ENCODE peak calls at places on chromosomes 1 and 21, in five cellular contexts. I is RWPE1; X is PC-9; A is CD8-positive, alpha-beta memory T cell; E is psoas muscle. L is an unnamed sample.

GRCh38 chr21:26587621-26588260 is 14.7 kb upstream of the CYYR1 start:
- DNase-seq in X (no peak), I (peak), A (no peak), E (no peak), L (no peak)

GRCh38 chr1:160646711-160647328 is at the start of gene SLAMF1:
- DNase-seq in A (peak), E (no peak), I (no peak), X (no peak), L (no peak)

GRCh38 chr1:30190481-30191153 is 532.8 kb downstream of the MATN1 start:
- DNase-seq in A (no peak), E (no peak), I (no peak), X (no peak), L (no peak)

GRCh38 chr1:94039871-94040569 is 80.9 kb downstream of the ABCA4 start:
- DNase-seq in E (peak), I (no peak), A (no peak), X (no peak), L (no peak)

GRCh38 chr1:109535971-109536491 is 3.6 kb upstream of the GPR61 start:
- DNase-seq in X (no peak), I (no peak), A (no peak), E (peak), L (no peak)

GRCh38 chr21:25428537-25428936 is 178.7 kb downstream of the MRPL39 start:
- DNase-seq in I (no peak), X (no peak), A (no peak), E (no peak), L (no peak)

GRCh38 chr1:94083653-94084052 is 37.3 kb downstream of the ABCA4 start:
- DNase-seq in A (no peak), E (no peak), X (no peak), I (no peak), L (no peak)

GRCh38 chr21:28699591-28700259 is 293.0 kb downstream of the LTN1 start:
- DNase-seq in E (no peak), I (peak), X (no peak), A (no peak), L (no peak)

GRCh38 chr1:173112129-173112528 is 61.4 kb upstream of the TNFSF18 start:
- DNase-seq in E (no peak), I (no peak), A (no peak), X (no peak), L (no peak)

GRCh38 chr1:29519108-29519507 is 282.8 kb downstream of the PTPRU start:
- DNase-seq in X (no peak), E (no peak), I (no peak), A (peak), L (no peak)

GRCh38 chr1:173504268-173504667 is 27.1 kb downstream of the PRDX6 start:
- DNase-seq in A (no peak), E (no peak), X (no peak), I (no peak), L (no peak)

GRCh38 chr1:25985171-25985570 is 12.7 kb downstream of the PAFAH2 start:
- DNase-seq in I (no peak), A (no peak), X (no peak), E (no peak), L (no peak)

DNA sequence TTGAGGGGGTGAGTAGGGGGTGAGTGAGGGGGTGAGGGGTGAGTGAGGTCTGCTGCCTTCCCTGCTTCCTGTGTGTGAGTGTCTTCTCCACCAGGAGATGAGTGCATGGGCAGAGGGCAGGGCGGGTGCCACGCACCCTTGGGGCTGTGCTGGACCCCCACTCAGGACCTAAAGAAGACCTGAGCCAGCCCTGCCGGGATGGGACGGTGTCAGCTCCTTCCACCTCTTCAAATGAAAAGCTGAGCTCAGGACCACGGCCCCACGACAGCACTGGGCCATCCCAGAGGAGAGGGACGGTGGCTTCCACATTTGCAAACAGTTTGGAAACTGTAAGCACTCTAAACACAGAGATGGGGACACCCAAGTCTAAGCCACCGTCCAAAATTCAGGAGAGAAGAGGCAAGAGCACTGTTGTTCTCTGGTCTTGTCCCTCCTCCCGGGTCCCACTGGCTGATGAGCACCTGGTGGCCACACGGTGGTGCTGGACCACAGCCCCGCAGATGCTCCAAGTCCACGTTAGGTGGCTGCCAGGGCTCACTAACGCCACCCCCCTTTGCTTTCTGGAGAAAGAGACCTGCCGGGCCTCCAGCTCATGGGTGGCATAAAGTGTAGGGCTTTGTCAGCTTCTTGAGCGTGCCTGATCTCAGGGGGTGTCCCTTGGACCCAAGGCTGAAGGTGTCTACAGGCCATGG is 32.1 kb downstream of the TMPRSS2 start:
- DNase-seq in A (no peak), I (no peak), X (peak), E (no peak), L (no peak)
- H3K27ac ChIP-seq in A (no peak), I (no peak), X (no peak), E (no peak), L (no peak)

DNA sequence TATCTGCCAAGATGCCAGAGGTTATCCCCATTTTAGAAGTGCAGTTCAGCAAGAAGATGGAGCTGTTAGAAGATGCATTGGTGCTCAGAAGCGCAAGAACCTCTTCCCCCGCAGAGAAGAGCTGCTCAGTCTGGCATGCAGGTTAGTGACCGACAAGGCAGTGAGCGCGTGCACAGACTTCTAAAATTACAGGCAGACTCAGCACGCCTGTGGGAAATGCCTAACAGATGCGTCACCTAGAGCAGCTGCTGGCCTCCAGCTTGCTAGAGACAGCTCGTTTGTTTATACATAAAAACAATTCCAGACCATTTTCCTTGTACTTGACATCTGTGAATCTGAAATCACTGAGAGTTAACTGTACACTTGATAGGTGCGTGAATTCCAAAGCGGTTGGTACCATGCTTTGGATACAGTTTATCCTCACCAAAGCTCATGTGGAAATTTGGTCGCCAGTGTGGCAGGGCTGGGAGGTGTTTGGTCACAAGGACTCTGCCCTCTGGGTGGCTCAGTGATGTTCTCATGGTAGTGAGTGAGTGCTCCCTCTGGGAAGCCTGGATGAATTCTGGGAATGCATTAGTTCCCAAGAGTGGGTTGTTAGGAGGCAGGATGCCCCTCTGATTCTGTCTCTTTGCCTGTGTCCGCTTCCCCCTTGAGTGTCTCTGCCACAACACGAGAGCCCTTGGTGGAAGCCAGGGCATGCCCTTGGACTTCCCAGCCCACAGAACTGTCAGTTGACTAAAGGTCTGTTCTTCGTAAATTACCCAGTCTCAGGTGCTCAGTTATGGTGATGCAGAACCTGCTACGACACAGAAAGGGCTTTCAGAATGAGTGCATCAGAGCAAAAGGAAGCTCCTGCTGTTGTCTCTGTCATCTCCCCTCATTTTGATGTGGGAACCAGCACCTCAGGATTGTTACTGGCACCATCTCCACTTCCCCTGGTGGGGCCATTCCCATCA is 24.4 kb downstream of the SNAP47 start:
- DNase-seq in E (peak), I (peak), A (no peak), X (peak), L (no peak)
- H3K27ac ChIP-seq in E (peak), I (peak), A (no peak), X (no peak), L (no peak)

GRCh38 chr1:15965228-15965767 is 10.6 kb downstream of the ZBTB17 start:
- DNase-seq in E (no peak), A (no peak), X (no peak), I (no peak), L (no peak)
- H3K27ac ChIP-seq in E (no peak), A (no peak), X (no peak), I (no peak), L (no peak)

GRCh38 chr1:32754282-32755097 is 51.9 kb upstream of the SYNC start:
- DNase-seq in I (no peak), A (no peak), X (peak), E (peak), L (peak)
- H3K27ac ChIP-seq in I (peak), A (peak), X (peak), E (no peak), L (peak)

GRCh38 chr1:27528701-27529637 is 39.0 kb upstream of the WASF2 start:
- DNase-seq in I (no peak), E (peak), X (no peak), A (no peak), L (no peak)

GRCh38 chr1:27527857-27528700 is 38.1 kb upstream of the WASF2 start:
- DNase-seq in X (peak), E (no peak), I (peak), A (no peak), L (peak)

GRCh38 chr1:27529638-27530018 is 39.7 kb upstream of the WASF2 start:
- DNase-seq in I (no peak), X (no peak), E (no peak), A (no peak), L (no peak)

GRCh38 chr1:27532119-27532695 is 42.2 kb upstream of the WASF2 start:
- DNase-seq in A (no peak), X (no peak), E (no peak), I (no peak), L (no peak)

GRCh38 chr1:27530192-27530591 is 40.2 kb upstream of the WASF2 start:
- DNase-seq in X (no peak), I (no peak), A (no peak), E (no peak), L (no peak)
- H3K27ac ChIP-seq in X (no peak), I (peak), A (no peak), E (peak), L (no peak)

DNA sequence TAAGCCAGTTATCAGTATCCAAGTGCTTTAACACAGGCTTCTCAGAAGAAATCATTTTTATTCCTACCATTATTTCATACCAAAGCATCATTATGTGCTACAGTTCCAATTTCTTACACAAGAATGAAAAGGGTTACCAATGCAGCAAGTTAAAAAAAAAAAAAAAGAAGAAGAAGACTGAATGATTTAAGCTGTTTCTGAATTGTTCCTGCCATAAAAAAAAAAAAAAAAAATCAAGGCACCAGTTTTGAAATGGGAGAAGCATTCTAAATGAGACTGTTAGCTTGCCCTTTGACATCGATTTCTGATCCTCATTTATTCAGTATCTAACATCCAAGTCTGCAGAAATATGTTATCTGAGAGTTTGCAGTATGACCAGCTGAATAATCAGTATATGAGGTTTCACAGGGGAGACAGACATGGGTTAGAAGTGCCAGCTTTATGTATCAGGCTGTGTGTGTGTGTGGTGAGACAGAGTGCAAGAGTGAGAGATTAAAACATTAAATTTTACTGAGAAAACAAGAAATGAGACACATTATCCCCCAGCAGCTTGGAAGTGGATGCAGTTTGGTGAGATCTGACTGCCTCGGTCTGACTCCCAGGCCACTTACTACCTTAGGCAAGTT is 105.8 kb downstream of the COLGALT2 start:
- DNase-seq in I (no peak), E (no peak), A (no peak), X (no peak), L (no peak)
- H3K27ac ChIP-seq in I (no peak), E (no peak), A (no peak), X (no peak), L (no peak)

DNA sequence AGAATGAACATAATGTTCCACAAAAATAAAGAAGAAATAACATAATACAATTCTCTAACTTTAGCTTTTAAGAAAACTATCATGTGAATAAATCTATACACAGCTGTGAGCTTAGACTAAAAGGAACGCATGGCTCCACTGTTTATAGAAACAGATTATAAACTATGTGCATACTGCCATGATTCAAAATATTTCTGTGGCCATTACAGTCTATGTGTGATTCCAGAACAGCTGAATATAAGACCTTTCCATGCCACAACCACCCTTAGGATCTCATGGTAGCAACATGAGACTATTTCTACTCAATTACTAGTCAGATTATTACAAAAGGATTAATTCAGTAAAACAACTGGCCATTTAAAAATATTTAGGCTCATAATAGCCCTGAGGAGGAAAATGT is 3.9 kb downstream of the CHML start:
- DNase-seq in X (no peak), A (no peak), I (no peak), E (no peak), L (no peak)
- H3K27ac ChIP-seq in X (no peak), A (no peak), I (no peak), E (no peak), L (no peak)

GRCh38 chr1:112359961-112360767 is 35.9 kb upstream of the CTTNBP2NL start:
- DNase-seq in E (peak), X (peak), I (peak), A (no peak), L (peak)
- H3K27ac ChIP-seq in E (peak), X (no peak), I (peak), A (no peak), L (peak)

DNA sequence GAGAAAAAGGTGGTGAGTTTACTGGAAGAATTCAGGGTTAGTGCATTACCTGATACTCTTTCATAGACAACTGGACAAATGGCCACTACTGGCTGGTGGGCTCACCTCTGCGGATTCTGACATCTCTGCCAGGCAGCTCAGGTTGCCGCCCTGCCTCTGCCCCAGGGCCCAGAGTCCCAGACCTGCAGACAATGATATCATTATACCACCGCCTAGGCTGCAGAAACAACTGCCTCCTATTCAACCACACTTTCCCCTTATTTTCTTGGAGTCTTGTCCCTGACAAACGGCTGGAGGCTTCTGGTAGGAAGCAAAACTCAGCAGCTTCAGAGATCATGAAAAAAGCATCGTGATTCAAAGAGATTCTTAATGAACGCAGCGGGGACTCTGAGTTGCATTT is 37.0 kb downstream of the IRF2BP2 start:
- DNase-seq in A (no peak), I (no peak), E (no peak), X (peak), L (no peak)
- H3K27ac ChIP-seq in A (no peak), I (no peak), E (peak), X (no peak), L (no peak)

GRCh38 chr1:53644496-53644895 is 94.5 kb downstream of the GLIS1 start:
- DNase-seq in X (no peak), I (no peak), A (no peak), E (no peak), L (no peak)
- H3K27ac ChIP-seq in X (no peak), I (no peak), A (no peak), E (no peak), L (peak)

L was measured in small intestine.